ENCODE peak calls at places on chromosomes 12 and 14, in nine cellular contexts. N is stomach; P is CD4-positive, CD25-positive, alpha-beta regulatory T cell; O is A549; F is IMR-90; S is adrenal gland; C is ascending aorta; M is heart left ventricle; X is body of pancreas. W is an unnamed sample.

GRCh38 chr12:51295651-51296050 is 25.4 kb upstream of the SMAGP start:
- DNase-seq in N (no peak), P (no peak), O (no peak), F (no peak), S (no peak), C (no peak), M (no peak), X (no peak), W (no peak)

GRCh38 chr14:75985618-75986438 is at the start of gene IFT43:
- DNase-seq in N (peak; percentile 94), P (peak; percentile 90), O (peak; percentile 85), F (peak; percentile 74), S (peak; percentile 90), C (peak; percentile 97), M (peak; percentile 96), X (peak; percentile 92), W (peak; percentile 98)

GRCh38 chr14:78933948-78934524 is 763.9 kb downstream of the NRXN3 start:
- DNase-seq in N (no peak), P (no peak), O (peak; percentile 31), F (peak; percentile 49), S (no peak), C (no peak), M (no peak), X (no peak), W (no peak)

GRCh38 chr14:31843361-31844091 is 233.6 kb upstream of the ARHGAP5 start:
- DNase-seq in N (no peak), P (no peak), O (no peak), F (peak; percentile 19), S (no peak), C (no peak), M (no peak), X (no peak), W (no peak)

GRCh38 chr14:78848234-78848820 is 678.2 kb downstream of the NRXN3 start:
- DNase-seq in N (peak; percentile 27), P (peak; percentile 1), O (peak; percentile 18), F (peak; percentile 31), S (peak; percentile 21), C (no peak), M (no peak), X (peak; percentile 38), W (no peak)

GRCh38 chr12:52250048-52250990 is 17.3 kb downstream of the KRT7 start:
- DNase-seq in N (no peak), P (no peak), O (no peak), F (no peak), S (no peak), C (peak; percentile 62), M (no peak), X (peak; percentile 40), W (no peak)

GRCh38 chr14:76541594-76542219 is 165.8 kb downstream of the ESRRB start:
- DNase-seq in N (no peak), P (no peak), O (no peak), F (no peak), S (no peak), C (no peak), M (no peak), X (no peak), W (no peak)

GRCh38 chr14:20347747-20348146 is 4.3 kb downstream of the PARP2 start:
- DNase-seq in N (no peak), P (no peak), O (no peak), F (no peak), S (peak; percentile 85), C (no peak), M (no peak), X (no peak), W (no peak)

GRCh38 chr12:31959701-31960391 is 631 bp downstream of the RESF1 start:
- DNase-seq in N (peak; percentile 69), P (peak; percentile 77), O (peak; percentile 36), F (peak; percentile 61), S (peak; percentile 60), C (peak; percentile 79), M (peak; percentile 80), X (peak; percentile 73), W (peak; percentile 72)

GRCh38 chr14:100747736-100748135 is 21.0 kb downstream of the DLK1 start:
- DNase-seq in N (no peak), P (no peak), O (no peak), F (no peak), S (no peak), C (peak; percentile 25), M (no peak), X (no peak), W (peak; percentile 24)

GRCh38 chr12:94761559-94761958 is 111.2 kb upstream of the TMCC3 start:
- DNase-seq in N (no peak), P (no peak), O (peak; percentile 64), F (peak; percentile 88), S (no peak), C (no peak), M (no peak), X (no peak), W (no peak)

GRCh38 chr12:34396006-34396860 is 373.9 kb downstream of the ALG10 start:
- DNase-seq in N (peak; percentile 7), P (no peak), O (no peak), F (no peak), S (peak; percentile 3), C (peak; percentile 37), M (peak; percentile 5), X (peak; percentile 1), W (peak; percentile 19)

GRCh38 chr14:40216976-40217375 is 784.7 kb upstream of the FBXO33 start:
- DNase-seq in N (no peak), P (no peak), O (no peak), F (no peak), S (no peak), C (no peak), M (no peak), X (no peak), W (no peak)

GRCh38 chr12:53564941-53565340 is 57.7 kb upstream of the NPFF start:
- DNase-seq in N (no peak), P (no peak), O (no peak), F (no peak), S (peak; percentile 38), C (no peak), M (no peak), X (no peak), W (no peak)

GRCh38 chr12:56104815-56105476 is 587 bp downstream of the PA2G4 start:
- DNase-seq in N (peak; percentile 34), P (peak; percentile 17), O (no peak), F (no peak), S (no peak), C (no peak), M (no peak), X (peak; percentile 35), W (peak; percentile 60)

DNA sequence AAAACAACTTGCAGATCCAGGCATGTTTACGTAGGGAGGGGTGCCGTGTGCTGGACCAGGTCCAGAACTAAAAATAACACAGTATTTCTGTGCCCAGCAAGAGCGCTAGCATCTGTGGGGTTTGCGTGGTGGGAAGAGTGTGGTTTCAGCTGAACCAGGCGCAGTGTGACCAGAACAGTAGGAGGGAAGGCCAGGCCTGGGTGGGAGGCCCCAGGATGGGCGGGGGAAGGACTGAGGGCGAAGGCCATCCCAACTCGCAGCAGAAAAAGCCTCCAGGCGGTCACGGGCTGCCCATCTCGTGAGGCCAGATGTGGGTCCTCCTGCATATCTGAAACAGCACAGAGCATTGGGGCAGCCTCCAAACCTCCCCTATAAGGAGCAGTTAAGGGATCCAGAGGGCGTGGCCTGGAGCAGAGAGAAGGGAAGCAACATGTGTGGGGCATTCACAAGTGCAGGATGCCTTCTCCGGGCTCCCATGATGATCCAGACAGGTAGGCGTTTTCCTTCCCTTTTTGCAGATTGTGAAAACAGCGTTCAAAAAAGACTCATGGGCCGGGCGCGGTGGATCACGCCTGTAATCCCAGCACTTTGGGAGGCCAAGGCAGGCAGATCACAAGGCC is 17.8 kb upstream of the CD9 start:
- DNase-seq in N (peak; percentile 59), P (no peak), O (no peak), F (peak; percentile 68), S (no peak), C (peak; percentile 86), M (peak; percentile 74), X (peak; percentile 20), W (peak; percentile 82)
- H3K4me1 ChIP-seq in N (peaks cover 26% of the 10 kb centered on the region), P (no peaks in the 10 kb centered on the region), O (peaks cover 19% of the 10 kb centered on the region), F (peaks cover 33% of the 10 kb centered on the region), S (peaks cover 5% of the 10 kb centered on the region), C (peaks cover 21% of the 10 kb centered on the region), M (peaks cover 49% of the 10 kb centered on the region), X (peaks cover 16% of the 10 kb centered on the region), W (peaks cover 55% of the 10 kb centered on the region)

GRCh38 chr12:46365951-46366379 is 6.6 kb downstream of the SLC38A2 start:
- DNase-seq in N (no peak), P (no peak), O (no peak), F (no peak), S (no peak), C (no peak), M (no peak), X (no peak), W (no peak)

GRCh38 chr12:46368684-46369083 is 3.9 kb downstream of the SLC38A2 start:
- DNase-seq in N (no peak), P (no peak), O (no peak), F (no peak), S (no peak), C (no peak), M (no peak), X (no peak), W (no peak)

GRCh38 chr12:46368138-46368537 is 4.4 kb downstream of the SLC38A2 start:
- DNase-seq in N (no peak), P (no peak), O (no peak), F (no peak), S (no peak), C (no peak), M (no peak), X (no peak), W (no peak)

GRCh38 chr12:46366771-46367170 is 5.8 kb downstream of the SLC38A2 start:
- DNase-seq in N (no peak), P (no peak), O (no peak), F (no peak), S (no peak), C (no peak), M (no peak), X (no peak), W (no peak)

GRCh38 chr12:46367351-46368029 is 5.1 kb downstream of the SLC38A2 start:
- DNase-seq in N (no peak), P (no peak), O (no peak), F (no peak), S (no peak), C (no peak), M (no peak), X (no peak), W (no peak)
- H3K4me3 ChIP-seq in N (peak overlapping the region; percentile 94), P (peak overlapping the region; percentile 99), O (peak overlapping the region; percentile 91), F (peak overlapping the region; percentile 38), S (no peak overlapping the region), C (peak overlapping the region; percentile 98), M (no peak overlapping the region), X (no peak overlapping the region), W (peak overlapping the region; percentile 1)

GRCh38 chr14:70919774-70920173 is 12.5 kb downstream of the PCNX1 start:
- DNase-seq in N (no peak), P (no peak), O (no peak), F (peak; percentile 37), S (no peak), C (no peak), M (peak; percentile 24), X (no peak), W (no peak)
- H3K4me1 ChIP-seq in N (peaks cover 7% of the 10 kb centered on the region), P (peaks cover 83% of the 10 kb centered on the region), O (peaks cover 29% of the 10 kb centered on the region), F (peaks cover 11% of the 10 kb centered on the region), S (peaks cover 21% of the 10 kb centered on the region), C (peaks cover 5% of the 10 kb centered on the region), M (peaks cover 53% of the 10 kb centered on the region), X (peaks cover 21% of the 10 kb centered on the region), W (peaks cover 19% of the 10 kb centered on the region)

DNA sequence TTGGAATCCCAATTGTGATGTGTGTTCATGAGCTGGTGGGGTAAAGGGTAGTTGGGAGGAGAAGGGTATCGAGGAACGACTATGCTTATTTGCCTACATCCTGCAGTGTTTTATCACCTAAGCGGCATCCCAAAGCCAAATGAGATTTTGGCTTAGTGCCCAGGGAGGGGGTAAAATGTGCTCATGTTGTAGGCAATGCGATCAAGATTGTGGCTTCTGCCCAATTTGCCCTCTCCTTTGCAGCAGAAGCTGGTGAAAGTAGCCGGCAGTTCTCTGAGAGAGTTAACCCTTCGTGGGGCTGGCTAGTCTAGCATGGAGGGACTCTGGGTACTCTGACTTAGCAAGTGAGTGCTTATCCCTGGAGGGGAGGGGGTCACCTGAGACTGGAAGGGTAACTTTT is 758 bp downstream of the RPH3A start:
- DNase-seq in N (no peak), P (no peak), O (no peak), F (no peak), S (no peak), C (no peak), M (no peak), X (no peak), W (no peak)
- H3K4me3 ChIP-seq in N (no peak overlapping the region), P (no peak overlapping the region), O (no peak overlapping the region), F (no peak overlapping the region), S (no peak overlapping the region), C (no peak overlapping the region), M (no peak overlapping the region), X (no peak overlapping the region), W (no peak overlapping the region)

W was measured in left lung.